ENCODE peak calls at places on chromosomes 4 and X, in seven cellular contexts. T is ovary, D is adrenal gland, J is GM23248, S is colonic mucosa, Q is tibial nerve, X is IMR-90. B is an unnamed sample.

GRCh38 chr4:183821090-183821853 is 83.8 kb upstream of the STOX2 start:
- DNase-seq in Q (no peak), D (no peak), S (no peak), X (no peak), T (no peak), J (no peak), B (peak; percentile 19)

GRCh38 chr4:99729186-99729585 is 71.6 kb upstream of the C4orf54 start:
- DNase-seq in D (no peak), Q (no peak), J (no peak), X (no peak), T (no peak), S (no peak), B (no peak)

GRCh38 chrX:17005712-17006372 is 59.4 kb downstream of the REPS2 start:
- DNase-seq in J (no peak), S (no peak), T (no peak), Q (no peak), X (no peak), D (no peak), B (peak; percentile 58)

GRCh38 chr4:168645933-168646768 is 149.3 kb downstream of the PALLD start:
- DNase-seq in S (no peak), X (no peak), T (no peak), J (no peak), Q (no peak), D (no peak), B (no peak)

GRCh38 chrX:76555816-76556215 is 128.3 kb downstream of the MAGEE1 start:
- DNase-seq in D (no peak), S (no peak), J (peak; percentile 35), X (peak; percentile 22), T (no peak), Q (no peak), B (peak; percentile 1)

GRCh38 chr4:89111833-89112563 is 665 bp downstream of the TIGD2 start:
- DNase-seq in T (no peak), Q (no peak), D (no peak), X (peak; percentile 95), J (peak; percentile 94), S (peak; percentile 40), B (peak; percentile 82)

GRCh38 chr4:158020734-158021346 is 152.0 kb downstream of the GASK1B start:
- DNase-seq in J (peak; percentile 85), D (no peak), T (no peak), Q (no peak), S (no peak), X (peak; percentile 95), B (no peak)

GRCh38 chr4:75229783-75230570 is 284.2 kb downstream of the RCHY1 start:
- DNase-seq in D (no peak), S (peak; percentile 27), T (no peak), X (peak; percentile 7), J (no peak), Q (no peak), B (no peak)

GRCh38 chr4:40176602-40177001 is 20.2 kb upstream of the RHOH start:
- DNase-seq in Q (no peak), D (no peak), J (no peak), X (no peak), T (no peak), S (no peak), B (no peak)

GRCh38 chr4:184328022-184328736 is 110.5 kb upstream of the ENPP6 start:
- DNase-seq in D (no peak), X (no peak), J (no peak), S (peak; percentile 12), Q (no peak), T (no peak), B (no peak)

GRCh38 chrX:46582964-46583363 is 9.4 kb downstream of the CHST7 start:
- DNase-seq in S (no peak), D (no peak), T (no peak), X (peak; percentile 92), Q (peak; percentile 35), J (peak; percentile 87), B (no peak)

GRCh38 chrX:89034679-89035078 is 287.7 kb downstream of the CPXCR1 start:
- DNase-seq in X (no peak), D (no peak), Q (no peak), J (no peak), S (no peak), T (no peak), B (no peak)

GRCh38 chr4:189792819-189793618 is 147.7 kb upstream of the FRG1 start:
- DNase-seq in Q (peak; percentile 63), J (peak; percentile 83), S (peak; percentile 63), T (peak; percentile 80), D (peak; percentile 76), X (peak; percentile 65), B (peak; percentile 63)

GRCh38 chr4:138775890-138776289 is 239.7 kb upstream of the NOCT start:
- DNase-seq in S (no peak), D (no peak), T (no peak), J (peak; percentile 56), Q (peak; percentile 8), X (no peak), B (no peak)

GRCh38 chr4:181078236-181078635 is 1165.0 kb upstream of the TENM3 start:
- DNase-seq in Q (no peak), T (no peak), D (no peak), S (no peak), J (peak; percentile 49), X (peak; percentile 20), B (no peak)

GRCh38 chr4:139556735-139557505 is 901 bp upstream of the SETD7 start:
- DNase-seq in T (peak; percentile 32), X (no peak), J (peak; percentile 63), S (peak; percentile 79), D (peak; percentile 69), Q (peak; percentile 49), B (peak; percentile 79)

GRCh38 chr4:1175635-1176229 is 3.3 kb upstream of the SPON2 start:
- DNase-seq in X (no peak), J (no peak), T (no peak), S (no peak), D (no peak), Q (no peak), B (no peak)

GRCh38 chr4:1172971-1173757 is 781 bp upstream of the SPON2 start:
- DNase-seq in S (peak; percentile 28), J (peak; percentile 66), X (peak; percentile 78), D (no peak), T (peak; percentile 72), Q (peak; percentile 61), B (no peak)

GRCh38 chr4:1177274-1178141 is 5.1 kb upstream of the SPON2 start:
- DNase-seq in J (peak; percentile 78), D (no peak), X (no peak), T (no peak), S (peak; percentile 54), Q (no peak), B (peak; percentile 60)

GRCh38 chr4:1176398-1177273 is 4.3 kb upstream of the SPON2 start:
- DNase-seq in X (no peak), Q (no peak), D (no peak), J (no peak), T (no peak), S (no peak), B (no peak)

DNA sequence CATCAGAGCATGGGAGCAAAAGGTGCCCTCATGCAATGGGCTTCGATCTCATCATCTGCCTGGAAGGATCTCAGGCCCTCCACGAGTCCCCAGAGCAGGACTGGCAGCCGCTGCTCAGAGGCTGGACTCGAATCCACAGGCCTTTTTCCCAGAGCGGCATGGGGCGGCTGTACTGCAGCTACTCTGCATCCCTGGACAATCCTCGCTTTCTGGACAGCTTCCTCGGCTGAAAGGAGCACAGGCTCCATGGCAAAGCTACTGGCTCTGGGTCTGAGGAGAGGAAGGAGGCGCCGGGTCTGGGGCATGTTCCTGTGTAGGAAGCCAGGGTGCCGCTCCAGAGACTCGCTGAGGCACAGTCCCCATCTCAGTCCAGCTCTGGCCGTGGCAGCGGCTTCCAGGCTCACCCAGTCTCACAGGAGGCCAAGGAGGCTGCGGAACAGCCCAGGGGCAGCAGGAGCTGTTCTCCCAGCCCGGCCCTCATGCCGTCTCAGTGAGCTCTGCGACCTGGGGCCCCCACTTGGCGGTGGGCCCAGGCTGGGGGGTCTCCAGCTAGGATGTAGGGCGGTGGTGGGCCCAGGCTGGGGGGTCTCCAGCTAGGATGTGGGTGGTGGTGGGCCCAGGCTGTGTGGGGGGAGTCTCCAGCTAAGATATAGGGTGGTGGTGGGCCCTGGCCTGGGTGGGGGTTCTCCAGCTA is 2.7 kb upstream of the SPON2 start:
- DNase-seq in Q (no peak), X (no peak), J (no peak), T (no peak), D (no peak), S (no peak), B (no peak)
- H3K27ac ChIP-seq in Q (no peak overlapping the region), X (no peak overlapping the region), J (no peak overlapping the region), T (no peak overlapping the region), D (no peak overlapping the region), S (no peak overlapping the region), B (no peak overlapping the region)

GRCh38 chr4:11354531-11354930 is 74.2 kb downstream of the HS3ST1 start:
- DNase-seq in Q (no peak), X (no peak), T (no peak), S (no peak), J (no peak), D (no peak), B (no peak)

DNA sequence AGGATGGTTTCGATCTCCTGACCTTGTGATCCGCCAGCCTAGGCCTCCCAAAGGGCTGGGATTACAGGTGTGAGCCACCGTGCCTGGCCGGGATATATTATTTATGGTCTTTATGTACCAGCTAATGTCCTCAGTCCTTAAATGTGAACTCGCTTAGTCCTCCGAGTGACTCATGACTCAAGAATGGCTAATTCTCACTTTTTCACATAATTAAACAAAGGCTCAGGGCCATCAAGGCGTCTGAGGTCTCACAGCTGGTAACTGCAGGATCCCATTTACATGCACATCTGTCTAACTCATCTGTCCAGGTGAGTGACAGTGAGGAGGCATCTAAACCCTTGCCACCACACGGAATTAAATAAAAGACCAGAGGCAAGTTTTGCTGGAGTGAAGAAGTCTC is 73.5 kb downstream of the HS3ST1 start:
- DNase-seq in X (no peak), T (no peak), J (no peak), D (no peak), S (no peak), Q (no peak), B (no peak)
- H3K4me1 ChIP-seq in X (no peaks in the 10 kb centered on the region), T (no peaks in the 10 kb centered on the region), J (no peaks in the 10 kb centered on the region), D (no peaks in the 10 kb centered on the region), S (no peaks in the 10 kb centered on the region), Q (no peaks in the 10 kb centered on the region), B (no peaks in the 10 kb centered on the region)

DNA sequence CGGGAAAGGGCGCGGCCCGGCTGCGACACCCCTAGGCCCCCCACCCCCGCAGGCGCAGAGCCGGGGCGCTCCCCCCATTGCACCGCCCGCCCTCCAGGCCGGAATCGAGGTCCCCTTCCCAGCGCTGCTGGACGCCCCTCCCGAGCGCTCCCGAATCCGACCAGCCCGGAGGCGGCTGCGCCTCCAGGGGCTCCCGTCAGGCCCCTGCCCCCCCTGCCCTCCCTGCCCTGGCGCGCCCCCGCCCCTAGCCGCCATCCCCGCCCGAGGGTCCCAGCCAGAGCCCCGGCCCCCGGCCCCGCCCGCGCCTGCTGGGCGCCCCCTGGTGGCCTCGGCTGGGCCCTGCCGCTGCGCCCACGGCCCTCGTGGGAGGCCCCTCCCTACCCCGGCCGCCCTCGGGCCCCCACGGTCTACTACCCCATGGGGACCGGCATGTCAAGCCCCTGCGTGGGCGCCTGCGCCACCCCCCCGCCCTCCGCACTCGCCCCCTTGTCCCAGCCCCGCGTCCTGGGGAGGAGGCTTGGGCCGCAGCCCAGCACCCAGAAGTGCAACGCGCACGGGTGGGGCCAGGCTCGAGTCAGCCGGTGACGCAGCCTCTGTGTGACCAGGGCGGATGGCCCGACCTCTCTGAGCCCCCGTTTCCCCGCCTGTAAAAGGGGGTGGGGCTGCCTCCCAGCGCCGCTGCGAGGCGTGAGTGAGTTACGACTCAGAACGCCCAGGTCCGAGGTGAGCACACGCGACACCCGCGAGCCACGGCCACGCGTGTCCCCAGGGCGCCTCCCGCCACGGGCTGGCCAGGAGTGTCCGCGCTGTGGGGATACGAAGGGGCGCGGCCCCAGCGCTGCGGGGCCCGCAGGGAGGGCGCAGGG is 104.9 kb downstream of the FAM53A start:
- DNase-seq in X (peak; percentile 28), T (peak; percentile 67), Q (peak; percentile 67), D (peak; percentile 79), S (peak; percentile 80), J (peak; percentile 96), B (peak; percentile 53)
- H3K4me3 ChIP-seq in X (peak overlapping the region; percentile 99), T (peak overlapping the region; percentile 49), Q (peak overlapping the region; percentile 73), D (no peak overlapping the region), S (peak overlapping the region; percentile 50), J (peak overlapping the region; percentile 76), B (peak overlapping the region; percentile 64)

GRCh38 chr4:155263480-155263879 is 55.0 kb downstream of the NPY2R start:
- DNase-seq in D (no peak), S (no peak), J (no peak), Q (no peak), X (no peak), T (no peak), B (no peak)
- H3K27ac ChIP-seq in D (no peak overlapping the region), S (no peak overlapping the region), J (no peak overlapping the region), Q (no peak overlapping the region), X (no peak overlapping the region), T (no peak overlapping the region), B (no peak overlapping the region)